ENCODE peak calls at places on chromosomes 6 and 20, in six cellular contexts. I is A549, A is IMR-90, X is HepG2, C is GM12878, J is K562. U is an unnamed sample.
A peak's percentile ranks its signal among the peaks of the same experiment; 100 is the strongest.

GRCh38 chr20:23086056-23086551 is at the start of gene CD93:
- DNase-seq in I (no peak), A (peak; percentile 10), X (no peak), C (no peak), J (peak; percentile 41), U (no peak)

GRCh38 chr6:134410531-134410930 is 92.6 kb upstream of the SGK1 start:
- DNase-seq in I (no peak), A (no peak), X (no peak), C (no peak), J (no peak), U (no peak)

GRCh38 chr6:132412656-132413500 is 11.6 kb upstream of the MOXD1 start:
- DNase-seq in I (no peak), A (peak; percentile 65), X (no peak), C (no peak), J (no peak), U (no peak)

GRCh38 chr6:108650781-108651180 is 90.1 kb downstream of the FOXO3 start:
- DNase-seq in I (no peak), A (peak; percentile 62), X (no peak), C (no peak), J (no peak), U (no peak)

GRCh38 chr20:41697861-41698559 is 79.8 kb upstream of the CHD6 start:
- DNase-seq in I (no peak), A (peak; percentile 37), X (peak; percentile 52), C (no peak), J (peak; percentile 70), U (peak; percentile 40)

GRCh38 chr6:112535816-112536215 is 188.7 kb downstream of the RFPL4B start:
- DNase-seq in I (no peak), A (no peak), X (no peak), C (no peak), J (no peak), U (no peak)

GRCh38 chr6:48714286-48715049 is 603.5 kb upstream of the PTCHD4 start:
- DNase-seq in I (no peak), A (no peak), X (no peak), C (no peak), J (no peak), U (no peak)

GRCh38 chr6:139872635-139873034 is 498.2 kb upstream of the CITED2 start:
- DNase-seq in I (no peak), A (no peak), X (no peak), C (no peak), J (no peak), U (no peak)

GRCh38 chr20:50916257-50916656 is 15.0 kb downstream of the ADNP start:
- DNase-seq in I (no peak), A (peak; percentile 61), X (no peak), C (no peak), J (peak; percentile 50), U (peak; percentile 62)

GRCh38 chr6:118660218-118660569 is 8.8 kb upstream of the CEP85L start:
- DNase-seq in I (no peak), A (no peak), X (no peak), C (no peak), J (peak; percentile 89), U (peak; percentile 74)

GRCh38 chr20:17513956-17514355 is 17.2 kb downstream of the BFSP1 start:
- DNase-seq in I (no peak), A (no peak), X (no peak), C (no peak), J (no peak), U (no peak)

GRCh38 chr20:58045156-58045555 is 183.3 kb downstream of the ANKRD60 start:
- DNase-seq in I (no peak), A (no peak), X (no peak), C (no peak), J (no peak), U (no peak)

GRCh38 chr20:58045579-58045978 is 182.9 kb downstream of the ANKRD60 start:
- DNase-seq in I (no peak), A (no peak), X (no peak), C (no peak), J (no peak), U (no peak)

GRCh38 chr20:58051367-58051766 is 177.1 kb downstream of the ANKRD60 start:
- DNase-seq in I (no peak), A (no peak), X (no peak), C (no peak), J (no peak), U (no peak)

GRCh38 chr20:58046311-58046710 is 182.1 kb downstream of the ANKRD60 start:
- DNase-seq in I (no peak), A (no peak), X (no peak), C (no peak), J (no peak), U (no peak)

DNA sequence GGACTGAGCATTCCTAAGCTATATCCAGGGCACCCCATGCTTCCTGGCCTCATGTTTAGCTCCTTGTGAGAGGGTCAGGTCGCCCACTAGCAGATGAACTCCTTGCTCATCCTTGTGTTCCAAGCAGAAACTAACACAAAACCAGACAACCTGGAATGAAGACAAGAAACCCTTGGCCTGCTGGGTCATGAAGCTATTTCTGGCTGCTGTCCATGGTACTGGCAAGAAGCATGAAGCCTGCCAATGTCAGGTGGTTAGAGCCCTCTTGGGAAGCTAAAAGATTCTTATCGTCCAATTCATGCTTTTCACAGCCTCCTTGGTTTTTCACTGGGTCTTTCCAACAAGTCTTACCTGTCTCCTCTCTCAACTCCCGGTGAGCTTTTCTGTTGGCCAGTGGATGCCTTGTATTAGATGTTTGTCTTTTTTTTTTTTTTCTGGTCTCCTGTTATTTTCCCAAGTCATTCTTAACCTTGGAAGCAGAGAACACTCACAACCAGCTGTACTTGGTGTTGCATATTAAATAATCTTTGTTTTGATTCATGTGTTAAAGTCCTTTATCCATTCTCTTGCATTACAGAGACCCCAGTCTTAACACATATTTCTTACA is 180.3 kb downstream of the ANKRD60 start:
- DNase-seq in I (peak; percentile 45), A (peak; percentile 2), X (peak; percentile 16), C (no peak), J (peak; percentile 24), U (peak; percentile 39)
- TF ChIP-seq BHLHE40 in I (no peak), A (no peak), X (no peak), C (no peak), J (no peak), U (no peak)

DNA sequence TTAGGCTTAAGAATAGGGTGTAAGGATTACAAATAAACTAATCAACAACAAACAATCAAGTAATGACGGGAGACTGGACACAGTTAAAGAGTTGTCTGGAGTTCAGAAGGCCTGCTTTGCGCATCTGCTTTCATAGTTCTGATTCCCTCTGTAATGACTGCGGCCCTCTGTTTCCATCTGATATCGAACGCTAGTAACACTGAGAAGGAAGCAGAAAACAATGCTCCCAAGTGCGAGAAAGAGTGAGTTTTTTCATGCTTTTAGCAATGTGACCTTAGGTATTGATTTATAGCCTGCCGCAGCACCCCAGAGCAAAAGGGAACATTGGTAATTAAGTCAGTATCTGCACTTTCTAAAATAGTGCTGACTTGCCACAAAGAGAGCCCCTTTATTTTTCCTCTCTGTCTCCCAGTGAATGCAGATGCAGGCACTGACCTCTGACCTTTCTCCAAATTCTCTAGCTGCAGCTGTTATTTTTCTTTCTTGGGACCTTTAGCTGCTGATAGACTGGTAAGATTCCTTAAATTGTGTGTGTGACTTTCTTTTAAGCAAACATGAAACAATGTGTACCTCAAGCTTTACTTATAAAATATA is 129.8 kb downstream of the HDGFL1 start:
- DNase-seq in I (no peak), A (no peak), X (no peak), C (no peak), J (no peak), U (no peak)
- TF ChIP-seq BHLHE40 in I (no peak), A (no peak), X (no peak), C (no peak), J (no peak), U (no peak)

DNA sequence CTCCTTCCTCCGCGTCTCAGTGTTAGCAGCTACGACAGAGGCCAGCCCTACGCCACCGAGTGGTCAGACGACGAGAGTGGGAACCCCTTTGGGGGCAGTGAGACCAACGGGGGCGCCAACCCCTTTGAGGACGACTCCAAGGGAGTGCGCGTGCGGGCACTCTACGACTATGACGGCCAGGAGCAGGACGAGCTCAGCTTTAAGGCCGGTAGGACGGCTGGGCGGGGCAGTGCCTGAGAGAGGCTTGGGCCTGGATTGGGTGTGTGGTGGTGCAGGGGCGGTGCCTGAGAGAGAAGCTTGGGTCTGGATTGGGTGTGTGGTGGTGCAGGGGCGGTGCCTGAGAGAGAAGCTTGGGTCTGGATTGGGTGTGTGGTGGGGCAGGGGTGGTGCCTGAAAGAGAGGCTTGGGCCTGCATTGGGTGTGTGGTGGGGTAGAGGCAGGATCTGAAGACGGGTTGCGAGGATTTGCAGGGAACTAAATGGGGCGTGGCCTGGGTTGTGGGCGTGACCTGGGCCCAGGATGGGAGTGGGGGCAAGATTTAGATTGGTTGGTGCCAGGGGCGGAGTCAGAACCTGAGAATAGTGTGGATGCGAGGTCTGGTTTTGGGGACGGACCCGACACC is 24.4 kb downstream of the SPDEF start:
- DNase-seq in I (no peak), A (peak; percentile 67), X (no peak), C (peak; percentile 17), J (peak; percentile 55), U (no peak)
- TF ChIP-seq BHLHE40 in I (no peak), A (no peak), X (no peak), C (no peak), J (no peak), U (no peak)

GRCh38 chr6:143952386-143952785 is 55.7 kb downstream of the PLAGL1 start:
- DNase-seq in I (no peak), A (no peak), X (no peak), C (no peak), J (no peak), U (no peak)
- TF ChIP-seq BHLHE40 in I (no peak), A (no peak), X (no peak), C (no peak), J (no peak), U (no peak)

GRCh38 chr6:136775548-136775947 is 16.7 kb downstream of the MAP3K5 start:
- DNase-seq in I (no peak), A (no peak), X (no peak), C (no peak), J (no peak), U (no peak)

GRCh38 chr6:136775081-136775480 is 17.2 kb downstream of the MAP3K5 start:
- DNase-seq in I (no peak), A (no peak), X (no peak), C (no peak), J (no peak), U (no peak)

GRCh38 chr6:136772685-136773472 is 19.4 kb downstream of the MAP3K5 start:
- DNase-seq in I (no peak), A (no peak), X (no peak), C (peak; percentile 93), J (no peak), U (no peak)

GRCh38 chr6:136774228-136775041 is 17.8 kb downstream of the MAP3K5 start:
- DNase-seq in I (no peak), A (peak; percentile 85), X (no peak), C (no peak), J (no peak), U (no peak)

GRCh38 chr6:136773473-136773796 is 18.8 kb downstream of the MAP3K5 start:
- DNase-seq in I (no peak), A (no peak), X (no peak), C (no peak), J (no peak), U (no peak)
- TF ChIP-seq BHLHE40 in I (no peak), A (no peak), X (no peak), C (no peak), J (no peak), U (no peak)

DNA sequence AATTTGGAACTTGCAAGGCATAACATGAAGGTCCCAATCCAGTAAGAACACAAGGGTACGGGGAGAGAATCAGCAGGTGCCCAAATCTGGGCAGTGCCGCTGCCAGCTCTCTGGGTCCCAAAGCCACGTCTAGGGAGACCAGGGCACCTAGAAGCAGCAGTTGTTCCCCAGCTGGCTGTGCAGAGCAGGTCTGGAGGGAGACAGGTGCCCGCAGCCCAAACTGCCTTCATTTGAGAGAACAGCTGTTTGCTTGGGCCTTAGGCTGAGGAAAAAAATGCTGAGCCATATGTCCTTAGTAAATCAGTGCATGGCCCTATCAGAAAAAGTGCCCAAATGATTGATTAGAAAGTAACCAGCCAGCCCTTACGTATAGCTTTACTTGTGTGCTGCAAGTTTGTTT is 9.1 kb upstream of the PRELID3B start:
- DNase-seq in I (no peak), A (no peak), X (no peak), C (no peak), J (no peak), U (no peak)
- TF ChIP-seq BHLHE40 in I (no peak), A (no peak), X (no peak), C (no peak), J (no peak), U (no peak)